ENCODE peak calls at places on chromosomes 2 and 18, in eight cellular contexts. E is RWPE1, B is progenitor cell of endocrine pancreas, J is mammary epithelial cell, O is HFFc6, L is neural crest cell, V is left colon, F is hippocampal formation. R is an unnamed sample.

GRCh38 chr2:714005-714741 is 37.0 kb upstream of the TMEM18 start:
- DNase-seq in E (peak; percentile 36), B (no peak), J (peak; percentile 25), O (peak; percentile 51), L (peak; percentile 64), V (peak; percentile 71), F (no peak), R (peak; percentile 75)

GRCh38 chr2:149160701-149161217 is 122.3 kb downstream of the LYPD6B start:
- DNase-seq in E (no peak), B (no peak), J (no peak), O (no peak), L (no peak), V (no peak), F (no peak), R (no peak)

GRCh38 chr2:48148841-48149240 is 242.5 kb upstream of the FBXO11 start:
- DNase-seq in E (no peak), B (no peak), J (no peak), O (no peak), L (no peak), V (no peak), F (no peak), R (no peak)

GRCh38 chr2:86480105-86480504 is 38.9 kb downstream of the KDM3A start:
- DNase-seq in E (no peak), B (no peak), J (no peak), O (no peak), L (no peak), V (peak; percentile 8), F (peak; percentile 11), R (no peak)

GRCh38 chr2:43163365-43163715 is 63.1 kb downstream of the ZFP36L2 start:
- DNase-seq in E (no peak), B (no peak), J (no peak), O (no peak), L (no peak), V (no peak), F (no peak), R (no peak)

GRCh38 chr2:20635096-20635475 is 15.8 kb downstream of the HS1BP3 start:
- DNase-seq in E (no peak), B (no peak), J (no peak), O (no peak), L (no peak), V (peak; percentile 58), F (no peak), R (no peak)

GRCh38 chr2:38432827-38433606 is 55.9 kb upstream of the ATL2 start:
- DNase-seq in E (no peak), B (no peak), J (peak; percentile 35), O (no peak), L (no peak), V (no peak), F (no peak), R (no peak)

GRCh38 chr18:63553117-63553516 is 10.9 kb downstream of the SERPINB12 start:
- DNase-seq in E (peak; percentile 54), B (no peak), J (peak; percentile 93), O (peak; percentile 92), L (no peak), V (no peak), F (peak; percentile 1), R (peak; percentile 47)

GRCh38 chr2:186610785-186611184 is 20.9 kb downstream of the ITGAV start:
- DNase-seq in E (no peak), B (no peak), J (no peak), O (no peak), L (no peak), V (no peak), F (no peak), R (no peak)

GRCh38 chr2:140108706-140109472 is 1328.7 kb upstream of the NXPH2 start:
- DNase-seq in E (no peak), B (no peak), J (no peak), O (no peak), L (no peak), V (no peak), F (no peak), R (no peak)

GRCh38 chr2:96431319-96431718 is 73.8 kb downstream of the NEURL3 start:
- DNase-seq in E (no peak), B (no peak), J (no peak), O (no peak), L (no peak), V (no peak), F (no peak), R (no peak)

GRCh38 chr2:227013881-227014280 is 150.1 kb downstream of the COL4A4 start:
- DNase-seq in E (no peak), B (no peak), J (no peak), O (no peak), L (no peak), V (no peak), F (no peak), R (no peak)

GRCh38 chr18:49647496-49648168 is 85.8 kb downstream of the LIPG start:
- DNase-seq in E (no peak), B (no peak), J (no peak), O (no peak), L (no peak), V (no peak), F (no peak), R (peak; percentile 20)

GRCh38 chr2:27721335-27721734 is 50.2 kb upstream of the MRPL33 start:
- DNase-seq in E (no peak), B (no peak), J (no peak), O (no peak), L (no peak), V (no peak), F (no peak), R (peak; percentile 51)

GRCh38 chr2:19787134-19787533 is 114.6 kb downstream of the TTC32 start:
- DNase-seq in E (no peak), B (no peak), J (no peak), O (no peak), L (no peak), V (no peak), F (no peak), R (no peak)

GRCh38 chr2:235027558-235028214 is 75.9 kb downstream of the SH3BP4 start:
- DNase-seq in E (peak; percentile 82), B (no peak), J (peak; percentile 54), O (peak; percentile 80), L (no peak), V (no peak), F (no peak), R (peak; percentile 92)

GRCh38 chr2:46796843-46797625 is 118.6 kb downstream of the MCFD2 start:
- DNase-seq in E (no peak), B (no peak), J (no peak), O (no peak), L (no peak), V (no peak), F (no peak), R (no peak)

GRCh38 chr2:136510244-136510643 is 255.1 kb upstream of the THSD7B start:
- DNase-seq in E (no peak), B (no peak), J (no peak), O (no peak), L (no peak), V (no peak), F (no peak), R (no peak)

GRCh38 chr2:184654945-184655344 is 56.6 kb downstream of the ZNF804A start:
- DNase-seq in E (peak; percentile 2), B (no peak), J (no peak), O (no peak), L (no peak), V (no peak), F (no peak), R (peak; percentile 18)

GRCh38 chr2:15275341-15275740 is 285.8 kb downstream of the NBAS start:
- DNase-seq in E (no peak), B (no peak), J (no peak), O (no peak), L (no peak), V (no peak), F (no peak), R (no peak)

GRCh38 chr2:95059656-95060370 is 34.3 kb downstream of the MAL start:
- DNase-seq in E (no peak), B (no peak), J (no peak), O (no peak), L (no peak), V (no peak), F (no peak), R (no peak)

GRCh38 chr2:75157435-75157834 is 41.9 kb downstream of the TACR1 start:
- DNase-seq in E (peak; percentile 27), B (no peak), J (no peak), O (no peak), L (no peak), V (no peak), F (no peak), R (peak; percentile 9)

GRCh38 chr2:67896131-67896865 is 166.5 kb downstream of the C1D start:
- DNase-seq in E (no peak), B (no peak), J (no peak), O (no peak), L (no peak), V (no peak), F (no peak), R (no peak)

GRCh38 chr18:76306685-76307292 is 188.3 kb downstream of the ZNF516 start:
- DNase-seq in E (no peak), B (no peak), J (no peak), O (no peak), L (no peak), V (no peak), F (no peak), R (no peak)

GRCh38 chr2:214545881-214546280 is 135.0 kb downstream of the VWC2L start:
- DNase-seq in E (no peak), B (no peak), J (peak; percentile 46), O (no peak), L (no peak), V (no peak), F (no peak), R (no peak)

GRCh38 chr2:46236006-46236875 is 61.0 kb upstream of the EPAS1 start:
- DNase-seq in E (no peak), B (no peak), J (no peak), O (no peak), L (no peak), V (no peak), F (no peak), R (no peak)

R was measured in MCF 10A.